ENCODE peak calls at places on chromosomes 13 and 19, in six cellular contexts. Y, E, I, P, X and G are unnamed samples.

GRCh38 chr13:50320297-50320862 is 305.1 kb downstream of the KCNRG start:
- DNase-seq in Y (peak), E (no peak), I (peak), P (no peak), X (no peak), G (peak)

GRCh38 chr19:46133101-46133627 is 8.7 kb upstream of the IGFL3 start:
- DNase-seq in Y (peak), E (peak), I (peak), P (peak), X (no peak), G (peak)

GRCh38 chr13:90997951-90998350 is 349.5 kb upstream of the MIR17HG start:
- DNase-seq in Y (no peak), E (peak), I (no peak), P (no peak), X (no peak), G (no peak)

GRCh38 chr13:113897966-113898365 is 34.1 kb upstream of the GAS6 start:
- DNase-seq in Y (no peak), E (no peak), I (no peak), P (no peak), X (no peak), G (no peak)

GRCh38 chr19:56162258-56162657 is 13.6 kb upstream of the GALP start:
- DNase-seq in Y (peak), E (no peak), I (peak), P (no peak), X (no peak), G (no peak)

GRCh38 chr13:69389899-69390298 is 717.7 kb upstream of the ATXN8OS start:
- DNase-seq in Y (no peak), E (no peak), I (peak), P (no peak), X (no peak), G (peak)

GRCh38 chr13:39350461-39350881 is 252.5 kb downstream of the LHFPL6 start:
- DNase-seq in Y (no peak), E (no peak), I (no peak), P (no peak), X (no peak), G (no peak)

GRCh38 chr19:28560786-28561185 is 652.2 kb downstream of the UQCRFS1 start:
- DNase-seq in Y (no peak), E (no peak), I (no peak), P (no peak), X (no peak), G (no peak)

GRCh38 chr13:32124743-32125142 is 93.2 kb downstream of the FRY start:
- DNase-seq in Y (no peak), E (no peak), I (no peak), P (no peak), X (no peak), G (no peak)

GRCh38 chr19:46697142-46697960 is 19.6 kb downstream of the PRKD2 start:
- DNase-seq in Y (peak), E (peak), I (no peak), P (peak), X (no peak), G (no peak)

GRCh38 chr19:33417751-33418150 is 44.2 kb downstream of the CEBPG start:
- DNase-seq in Y (no peak), E (no peak), I (no peak), P (no peak), X (no peak), G (no peak)

GRCh38 chr19:49056101-49056901 is 1.2 kb downstream of the CGB7 start:
- DNase-seq in Y (peak), E (peak), I (peak), P (peak), X (no peak), G (peak)

GRCh38 chr19:41166888-41167804 is 25.9 kb upstream of the CYP2S1 start:
- DNase-seq in Y (no peak), E (no peak), I (no peak), P (no peak), X (no peak), G (no peak)

GRCh38 chr13:96011291-96011875 is 41.8 kb downstream of the UGGT2 start:
- DNase-seq in Y (no peak), E (no peak), I (no peak), P (no peak), X (no peak), G (no peak)

GRCh38 chr19:36060430-36060829 is 5.7 kb downstream of the WDR62 start:
- DNase-seq in Y (peak), E (peak), I (peak), P (no peak), X (no peak), G (no peak)

GRCh38 chr13:59476376-59476775 is 687.4 kb downstream of the DIAPH3 start:
- DNase-seq in Y (no peak), E (no peak), I (no peak), P (no peak), X (no peak), G (no peak)

GRCh38 chr13:31209172-31209818 is 9.5 kb downstream of the B3GLCT start:
- DNase-seq in Y (no peak), E (peak), I (peak), P (no peak), X (no peak), G (peak)

GRCh38 chr13:104385409-104385808 is 1319.2 kb upstream of the SLC10A2 start:
- DNase-seq in Y (peak), E (no peak), I (peak), P (no peak), X (no peak), G (no peak)